ENCODE peak calls at places on chromosome 15, in ten cellular contexts. X, Z, R, M, S, B, O, V, T and J are unnamed samples.

GRCh38 chr15:58608129-58608590 is 141.3 kb downstream of the ADAM10 start:
- DNase-seq in X (no peak), Z (no peak), R (no peak), M (no peak), S (no peak), B (no peak), O (no peak), V (no peak), T (no peak), J (no peak)

GRCh38 chr15:90221251-90221900 is 12.4 kb downstream of the CIB1 start:
- DNase-seq in X (peak; percentile 85), Z (no peak), R (peak; percentile 53), M (peak; percentile 85), S (peak; percentile 81), B (peak; percentile 37), O (peak; percentile 74), V (peak; percentile 82), T (peak; percentile 76), J (no peak)

GRCh38 chr15:83436513-83437158 is 10.5 kb upstream of the SH3GL3 start:
- DNase-seq in X (peak; percentile 25), Z (peak; percentile 61), R (no peak), M (no peak), S (no peak), B (no peak), O (no peak), V (no peak), T (no peak), J (no peak)

GRCh38 chr15:77033729-77034619 is 36.9 kb downstream of the TSPAN3 start:
- DNase-seq in X (no peak), Z (no peak), R (no peak), M (peak; percentile 12), S (peak; percentile 14), B (no peak), O (no peak), V (peak; percentile 62), T (peak; percentile 3), J (peak; percentile 14)

GRCh38 chr15:40430271-40430805 is 10.4 kb upstream of the BAHD1 start:
- DNase-seq in X (no peak), Z (peak; percentile 44), R (no peak), M (no peak), S (peak; percentile 80), B (no peak), O (no peak), V (no peak), T (no peak), J (no peak)

GRCh38 chr15:41417812-41418211 is 917 bp downstream of the RTF1 start:
- DNase-seq in X (no peak), Z (peak; percentile 20), R (no peak), M (no peak), S (no peak), B (no peak), O (no peak), V (no peak), T (no peak), J (no peak)

GRCh38 chr15:68626283-68626682 is 47.5 kb downstream of the CORO2B start:
- DNase-seq in X (no peak), Z (no peak), R (no peak), M (no peak), S (no peak), B (no peak), O (no peak), V (no peak), T (no peak), J (no peak)

GRCh38 chr15:98614681-98615080 is 33.7 kb upstream of the IGF1R start:
- DNase-seq in X (no peak), Z (peak; percentile 86), R (no peak), M (no peak), S (no peak), B (no peak), O (no peak), V (no peak), T (no peak), J (no peak)

GRCh38 chr15:75685195-75685594 is 27.5 kb downstream of the CSPG4 start:
- DNase-seq in X (no peak), Z (no peak), R (no peak), M (no peak), S (no peak), B (no peak), O (no peak), V (no peak), T (no peak), J (no peak)
- TF ChIP-seq CTCF in X (no peak), Z (no peak), R (no peak), M (no peak), S (no peak), B (no peak), O (no peak), V (no peak), T (no peak), J (no peak)

DNA sequence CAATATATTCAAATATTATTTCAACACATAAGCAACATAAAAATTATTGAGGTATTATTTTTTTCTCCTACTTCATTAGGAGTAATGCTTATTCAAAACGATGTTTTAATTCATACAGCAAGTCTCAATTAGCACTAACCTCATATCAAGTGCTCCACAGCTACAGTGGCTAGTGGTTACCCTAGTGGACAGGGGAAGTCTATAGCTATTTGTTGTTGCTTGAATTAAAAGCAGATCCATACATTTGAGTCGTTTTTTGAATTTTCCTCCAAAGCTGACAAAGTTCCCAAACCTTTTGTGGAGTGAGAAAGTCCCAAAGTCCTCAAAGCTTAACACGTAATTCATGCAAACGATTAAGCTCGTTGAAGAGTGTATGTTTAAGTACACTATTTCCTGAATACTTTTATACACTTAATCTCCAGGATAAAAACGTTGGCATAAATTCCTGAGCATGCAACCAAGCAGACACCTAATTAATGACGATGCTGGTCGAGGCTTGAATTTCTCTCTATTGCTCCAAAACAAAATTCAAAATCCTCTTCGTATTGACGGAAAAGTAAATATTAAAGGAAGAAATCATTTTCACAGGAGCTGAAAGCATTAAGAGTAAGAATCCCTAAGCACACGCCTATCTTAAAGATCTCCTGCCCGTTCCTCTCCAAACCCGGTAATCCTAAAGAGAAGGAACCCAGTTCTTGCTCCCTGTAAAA is 984 bp downstream of the VPS13C start:
- DNase-seq in X (no peak), Z (peak; percentile 17), R (no peak), M (no peak), S (no peak), B (no peak), O (no peak), V (no peak), T (no peak), J (no peak)
- TF ChIP-seq CTCF in X (no peak), Z (peak; percentile 25), R (no peak), M (no peak), S (no peak), B (peak; percentile 30), O (peak; percentile 17), V (peak; percentile 6), T (no peak), J (no peak)

DNA sequence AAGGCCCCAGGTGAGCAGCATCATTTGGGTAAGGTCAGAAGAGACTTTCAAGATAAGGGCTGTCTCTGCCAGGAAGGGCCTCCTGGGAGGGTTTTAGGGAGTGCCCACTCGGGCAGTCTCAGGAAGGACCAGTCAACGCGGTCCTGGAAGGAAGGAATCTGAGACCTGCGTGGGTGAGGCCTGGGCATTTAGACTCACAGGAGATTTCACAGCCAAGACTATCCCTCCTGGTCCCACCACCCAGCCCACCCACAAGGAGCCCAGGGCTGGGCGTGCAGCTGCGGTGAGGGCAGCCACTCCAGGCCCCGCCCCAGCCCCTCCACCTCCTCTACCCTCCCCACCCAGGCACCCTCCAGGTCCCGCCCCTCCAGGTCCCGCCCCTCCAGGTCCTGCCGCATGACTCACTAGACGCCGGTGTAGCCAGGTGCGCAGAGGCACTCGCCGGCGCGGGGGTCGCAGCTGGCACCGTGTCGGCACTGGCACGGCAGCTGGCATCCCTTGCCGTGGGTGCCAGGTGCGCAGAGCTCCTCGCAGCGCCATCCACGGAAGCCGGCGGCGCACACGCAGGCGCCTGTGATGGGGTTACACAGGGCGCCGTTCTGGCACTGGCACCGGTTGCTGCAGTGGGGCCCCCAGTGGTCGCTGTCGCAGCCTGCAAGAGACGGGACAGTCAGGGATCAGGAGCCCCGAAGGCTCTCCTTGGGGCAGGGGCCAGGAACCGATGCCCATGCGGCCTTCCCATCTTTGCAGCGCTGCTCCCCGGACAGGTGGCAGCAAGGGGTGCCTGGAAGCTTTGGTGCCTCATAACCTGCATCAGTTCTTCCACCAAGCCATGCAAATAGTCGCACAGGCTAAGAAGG is 112.8 kb downstream of the RAB11A start:
- DNase-seq in X (peak; percentile 78), Z (peak; percentile 32), R (peak; percentile 58), M (peak; percentile 59), S (peak; percentile 67), B (peak; percentile 52), O (no peak), V (peak; percentile 72), T (peak; percentile 52), J (peak; percentile 58)
- TF ChIP-seq CTCF in X (peak; percentile 52), Z (no peak), R (peak; percentile 31), M (no peak), S (no peak), B (peak; percentile 57), O (no peak), V (peak; percentile 5), T (peak; percentile 27), J (no peak)

GRCh38 chr15:100601628-100602063 is 338 bp downstream of the LINS1 start:
- DNase-seq in X (no peak), Z (no peak), R (no peak), M (no peak), S (no peak), B (no peak), O (no peak), V (no peak), T (no peak), J (no peak)

GRCh38 chr15:100601158-100601557 is 826 bp downstream of the LINS1 start:
- DNase-seq in X (peak; percentile 12), Z (peak; percentile 36), R (no peak), M (no peak), S (no peak), B (no peak), O (no peak), V (peak; percentile 66), T (peak; percentile 24), J (no peak)

GRCh38 chr15:100598655-100599054 is 3.3 kb downstream of the LINS1 start:
- DNase-seq in X (no peak), Z (no peak), R (no peak), M (no peak), S (no peak), B (no peak), O (no peak), V (no peak), T (no peak), J (no peak)

GRCh38 chr15:100602822-100603393 is 519 bp downstream of the ASB7 start:
- DNase-seq in X (peak; percentile 68), Z (peak; percentile 66), R (no peak), M (peak; percentile 12), S (peak; percentile 42), B (no peak), O (no peak), V (no peak), T (peak; percentile 30), J (no peak)

DNA sequence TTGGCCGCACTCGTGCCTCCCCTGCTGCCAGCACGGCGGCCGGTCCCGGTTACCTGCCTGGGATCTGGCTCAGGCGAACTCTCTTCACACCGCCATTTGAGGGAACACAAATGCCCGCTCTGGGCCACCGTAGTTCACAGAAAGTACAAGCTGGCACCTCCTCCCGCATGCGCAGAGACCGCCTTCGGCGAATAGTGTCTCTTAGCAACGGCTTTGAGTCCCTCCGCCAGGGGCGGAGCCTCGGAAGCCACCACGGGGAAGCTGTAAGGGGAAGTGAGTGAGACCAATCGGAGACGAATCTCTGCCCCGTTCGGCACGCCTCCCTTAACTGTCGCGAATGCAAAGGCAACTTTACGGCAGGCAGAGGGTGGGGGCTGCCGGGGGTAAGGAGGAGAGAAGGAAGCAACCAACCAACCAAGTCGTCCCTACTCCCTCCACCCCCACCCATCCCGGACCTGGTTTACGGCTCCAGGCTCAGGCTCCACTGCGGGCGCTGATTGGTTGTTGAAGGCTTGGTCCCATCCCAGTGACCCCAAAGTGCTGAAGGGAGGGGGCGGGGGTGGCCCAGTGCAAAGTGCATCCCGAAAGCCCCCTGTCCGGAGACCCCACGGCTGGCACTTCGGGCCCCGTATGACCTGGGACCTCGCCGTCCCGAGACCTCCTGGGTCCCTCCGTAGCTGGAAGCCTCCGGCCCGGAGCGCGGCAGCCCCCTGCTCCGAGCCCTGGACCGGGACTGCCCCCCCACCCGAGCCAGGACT is at the start of the genes ASB7 and LINS1:
- DNase-seq in X (peak; percentile 100), Z (peak; percentile 100), R (peak; percentile 99), M (peak; percentile 100), S (peak; percentile 100), B (peak; percentile 98), O (peak; percentile 100), V (peak; percentile 100), T (peak; percentile 98), J (peak; percentile 97)
- TF ChIP-seq CTCF in X (no peak), Z (no peak), R (no peak), M (no peak), S (no peak), B (no peak), O (no peak), V (no peak), T (no peak), J (no peak)